ENCODE peak calls at places on chromosome 6, in four cellular contexts. One of them, this sample, is unnamed.

GRCh38 chr6:5626727-5627426 is 365.6 kb downstream of the FARS2 start:
- DNase-seq in WTC11: no peak
- DNase-seq in H1: no peak
- DNase-seq in K562: no peak
- DNase-seq in this sample: no peak

GRCh38 chr6:83114164-83114563 is 46.7 kb downstream of the DOP1A start:
- DNase-seq in WTC11: no peak
- DNase-seq in K562: no peak
- DNase-seq in H1: no peak
- DNase-seq in this sample: no peak

GRCh38 chr6:41636803-41637178 is 1.5 kb upstream of the MDFI start:
- DNase-seq in H1: peak
- DNase-seq in K562: no peak
- DNase-seq in WTC11: peak
- DNase-seq in this sample: no peak

GRCh38 chr6:5078121-5078695 is 6.9 kb upstream of the PPP1R3G start:
- DNase-seq in K562: peak
- DNase-seq in H1: no peak
- DNase-seq in WTC11: no peak
- DNase-seq in this sample: peak

GRCh38 chr6:134375199-134375598 is 57.3 kb upstream of the SGK1 start:
- DNase-seq in K562: no peak
- DNase-seq in WTC11: no peak
- DNase-seq in H1: no peak
- DNase-seq in this sample: no peak

GRCh38 chr6:166569206-166569605 is 17.3 kb downstream of the RAMACL start:
- DNase-seq in K562: no peak
- DNase-seq in H1: no peak
- DNase-seq in WTC11: no peak
- DNase-seq in this sample: no peak

GRCh38 chr6:81906709-81907204 is 154.3 kb upstream of the TENT5A start:
- DNase-seq in WTC11: no peak
- DNase-seq in H1: no peak
- DNase-seq in K562: no peak
- DNase-seq in this sample: no peak

GRCh38 chr6:98486052-98486451 is 348.3 kb upstream of the POU3F2 start:
- DNase-seq in WTC11: no peak
- DNase-seq in K562: no peak
- DNase-seq in H1: no peak
- DNase-seq in this sample: peak

GRCh38 chr6:25016311-25016710 is 80.6 kb upstream of the RIPOR2 start:
- DNase-seq in K562: no peak
- DNase-seq in WTC11: no peak
- DNase-seq in H1: no peak
- DNase-seq in this sample: no peak

GRCh38 chr6:161446934-161447333 is 173.1 kb upstream of the AGPAT4 start:
- DNase-seq in K562: no peak
- DNase-seq in H1: no peak
- DNase-seq in WTC11: no peak
- DNase-seq in this sample: no peak

GRCh38 chr6:6466967-6467761 is 121.4 kb upstream of the LY86 start:
- DNase-seq in H1: no peak
- DNase-seq in K562: no peak
- DNase-seq in WTC11: no peak
- DNase-seq in this sample: no peak

GRCh38 chr6:42996513-42996912 is 12.1 kb downstream of the PPP2R5D start:
- DNase-seq in K562: no peak
- DNase-seq in H1: no peak
- DNase-seq in WTC11: no peak
- DNase-seq in this sample: no peak

GRCh38 chr6:169406794-169407193 is 153.1 kb upstream of the THBS2 start:
- DNase-seq in H1: no peak
- DNase-seq in WTC11: no peak
- DNase-seq in K562: no peak
- DNase-seq in this sample: no peak

GRCh38 chr6:94130458-94130857 is 711.1 kb upstream of the EPHA7 start:
- DNase-seq in H1: no peak
- DNase-seq in K562: no peak
- DNase-seq in WTC11: no peak
- DNase-seq in this sample: no peak

GRCh38 chr6:35833534-35833933 is 28.4 kb downstream of the LHFPL5 start:
- DNase-seq in WTC11: no peak
- DNase-seq in K562: peak
- DNase-seq in H1: no peak
- DNase-seq in this sample: no peak

GRCh38 chr6:131730264-131730663 is 19.4 kb upstream of the CTAGE9 start:
- DNase-seq in H1: no peak
- DNase-seq in K562: no peak
- DNase-seq in WTC11: no peak
- DNase-seq in this sample: no peak
- TF ChIP-seq TEAD4 in H1: no peak
- TF ChIP-seq TEAD4 in K562: no peak
- TF ChIP-seq TEAD4 in WTC11: no peak
- TF ChIP-seq TEAD4 in this sample: no peak

GRCh38 chr6:20351529-20351928 is 50.1 kb upstream of the E2F3 start:
- DNase-seq in K562: no peak
- DNase-seq in H1: no peak
- DNase-seq in WTC11: no peak
- DNase-seq in this sample: no peak
- TF ChIP-seq TEAD4 in K562: no peak
- TF ChIP-seq TEAD4 in H1: no peak
- TF ChIP-seq TEAD4 in WTC11: no peak
- TF ChIP-seq TEAD4 in this sample: no peak

GRCh38 chr6:77930945-77931344 is 278.1 kb downstream of the MEI4 start:
- DNase-seq in WTC11: no peak
- DNase-seq in H1: no peak
- DNase-seq in K562: no peak
- DNase-seq in this sample: no peak
- TF ChIP-seq TEAD4 in WTC11: no peak
- TF ChIP-seq TEAD4 in H1: no peak
- TF ChIP-seq TEAD4 in K562: no peak
- TF ChIP-seq TEAD4 in this sample: no peak

DNA sequence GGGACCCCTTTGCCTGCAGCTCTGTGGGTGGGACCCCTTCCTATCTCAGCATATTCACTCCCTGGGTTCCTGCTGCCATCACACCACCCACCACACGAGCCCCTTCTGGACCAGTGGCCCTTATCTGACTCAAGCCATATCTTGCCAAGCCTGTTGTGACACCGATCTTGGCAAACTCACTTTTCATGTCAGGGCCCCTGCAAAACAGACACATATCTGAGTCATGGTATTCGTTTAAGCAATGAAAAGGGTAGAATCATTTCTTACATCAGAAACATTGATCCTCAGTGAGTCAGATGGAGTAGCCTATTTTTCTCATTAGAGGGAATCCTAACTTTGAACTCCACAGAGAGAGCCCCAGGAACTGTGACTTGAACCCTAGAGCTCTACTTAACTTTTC is 10.6 kb downstream of the RAET1E start:
- DNase-seq in WTC11: no peak
- DNase-seq in K562: no peak
- DNase-seq in H1: no peak
- DNase-seq in this sample: no peak
- TF ChIP-seq TEAD4 in WTC11: no peak
- TF ChIP-seq TEAD4 in K562: no peak
- TF ChIP-seq TEAD4 in H1: no peak
- TF ChIP-seq TEAD4 in this sample: no peak

DNA sequence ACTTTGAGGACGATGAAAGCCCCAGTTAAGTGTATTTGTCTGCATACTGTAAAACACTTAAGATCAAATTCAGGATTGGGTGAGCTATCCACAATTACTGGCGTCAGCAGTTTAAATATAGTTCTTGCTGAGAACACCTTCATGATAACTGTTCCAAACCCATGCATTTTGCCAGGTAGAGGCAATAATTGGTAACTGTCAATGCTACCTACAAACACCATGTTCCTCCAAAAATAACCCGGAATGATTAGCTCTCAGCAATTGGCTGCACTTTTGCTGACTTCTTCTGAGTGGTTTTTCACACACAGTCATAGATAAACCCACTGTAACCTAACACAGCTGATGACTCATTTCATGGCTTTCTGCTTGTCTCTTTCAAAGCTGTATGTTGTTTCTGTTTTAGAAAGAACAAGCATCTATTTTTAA is 1358.6 kb upstream of the GJE1 start:
- DNase-seq in H1: no peak
- DNase-seq in K562: no peak
- DNase-seq in WTC11: no peak
- DNase-seq in this sample: no peak
- TF ChIP-seq TEAD4 in H1: no peak
- TF ChIP-seq TEAD4 in K562: no peak
- TF ChIP-seq TEAD4 in WTC11: no peak
- TF ChIP-seq TEAD4 in this sample: no peak